ENCODE peak calls at places on chromosomes 7 and 10, in five cellular contexts. E is heart right ventricle, F is kidney tubule cell, Z is EH, S is A549. V is an unnamed sample.

GRCh38 chr10:100654835-100655759 is 90.3 kb upstream of the PAX2 start:
- DNase-seq in Z (no peak), E (no peak), S (no peak), F (no peak), V (no peak)

GRCh38 chr7:120273476-120273975 is 551 bp downstream of the KCND2 start:
- DNase-seq in S (no peak), F (peak; percentile 49), E (no peak), Z (no peak), V (no peak)

GRCh38 chr7:50558380-50559051 is 6.7 kb downstream of the DDC start:
- DNase-seq in Z (no peak), S (no peak), E (no peak), F (peak; percentile 79), V (no peak)

GRCh38 chr10:23202736-23203135 is 10.6 kb downstream of the PTF1A start:
- DNase-seq in S (no peak), Z (no peak), F (no peak), E (no peak), V (no peak)

GRCh38 chr7:140447841-140448240 is 31.5 kb downstream of the MKRN1 start:
- DNase-seq in Z (no peak), F (no peak), E (no peak), S (no peak), V (no peak)

GRCh38 chr10:91077549-91078017 is 142.9 kb upstream of the PCGF5 start:
- DNase-seq in E (peak; percentile 80), F (peak; percentile 57), S (no peak), Z (peak; percentile 60), V (peak; percentile 86)

GRCh38 chr7:104267701-104268368 is 60.0 kb upstream of the ORC5 start:
- DNase-seq in F (peak; percentile 25), E (no peak), S (peak; percentile 12), Z (peak; percentile 31), V (no peak)

GRCh38 chr7:98034044-98035035 is 44.3 kb upstream of the OCM2 start:
- DNase-seq in E (no peak), F (no peak), Z (no peak), S (no peak), V (no peak)

GRCh38 chr7:149496642-149497391 is 792 bp downstream of the ZNF746 start:
- DNase-seq in F (peak; percentile 49), S (no peak), Z (peak; percentile 53), E (peak; percentile 68), V (peak; percentile 72)

GRCh38 chr7:158072889-158073730 is 514.5 kb downstream of the PTPRN2 start:
- DNase-seq in E (no peak), F (no peak), S (no peak), Z (no peak), V (no peak)

GRCh38 chr7:17516768-17517167 is 218.3 kb downstream of the AHR start:
- DNase-seq in E (no peak), F (no peak), S (no peak), Z (peak; percentile 93), V (no peak)

GRCh38 chr7:141949068-141949467 is 2.3 kb upstream of the CLEC5A start:
- DNase-seq in F (no peak), S (no peak), E (no peak), Z (no peak), V (no peak)

GRCh38 chr7:12030116-12030515 is 181.0 kb upstream of the TMEM106B start:
- DNase-seq in Z (peak; percentile 19), E (no peak), F (peak; percentile 33), S (no peak), V (no peak)

GRCh38 chr7:94366827-94367226 is 27.9 kb upstream of the COL1A2 start:
- DNase-seq in E (no peak), Z (peak; percentile 30), S (no peak), F (no peak), V (no peak)

GRCh38 chr7:142927085-142927745 is 6.3 kb downstream of the TRPV5 start:
- DNase-seq in S (no peak), E (no peak), F (no peak), Z (no peak), V (no peak)

GRCh38 chr10:113704637-113705343 is 25.1 kb downstream of the CASP7 start:
- DNase-seq in F (peak; percentile 34), E (no peak), Z (peak; percentile 65), S (peak; percentile 20), V (no peak)

GRCh38 chr7:11817111-11817710 is 14.8 kb downstream of the THSD7A start:
- DNase-seq in S (no peak), F (no peak), Z (no peak), E (no peak), V (no peak)

GRCh38 chr7:82740246-82740848 is 296.8 kb upstream of the CACNA2D1 start:
- DNase-seq in E (no peak), F (peak; percentile 57), S (peak; percentile 18), Z (peak; percentile 64), V (no peak)

GRCh38 chr10:18216482-18216881 is 76.3 kb downstream of the CACNB2 start:
- DNase-seq in F (peak; percentile 20), Z (peak; percentile 24), E (no peak), S (no peak), V (no peak)

GRCh38 chr7:2309889-2310331 is 4.3 kb downstream of the SNX8 start:
- DNase-seq in Z (peak; percentile 96), E (no peak), S (peak; percentile 78), F (peak; percentile 78), V (no peak)

GRCh38 chr7:30986738-30987137 is 23.0 kb downstream of the GHRHR start:
- DNase-seq in E (no peak), F (no peak), Z (no peak), S (no peak), V (no peak)

GRCh38 chr10:119667562-119668328 is 16.6 kb downstream of the BAG3 start:
- DNase-seq in S (peak; percentile 92), F (peak; percentile 97), Z (peak; percentile 99), E (peak; percentile 72), V (peak; percentile 72)

GRCh38 chr7:134892002-134892693 is 94.2 kb upstream of the AGBL3 start:
- DNase-seq in E (no peak), F (no peak), S (no peak), Z (no peak), V (no peak)

GRCh38 chr10:131546086-131546810 is 234.7 kb upstream of the TCERG1L start:
- DNase-seq in Z (no peak), F (peak; percentile 63), E (no peak), S (no peak), V (no peak)

GRCh38 chr7:108455833-108456677 is at the start of gene NRCAM:
- DNase-seq in F (peak; percentile 70), S (peak; percentile 92), Z (peak; percentile 13), E (peak; percentile 11), V (no peak)

GRCh38 chr7:65938336-65938895 is 43.6 kb downstream of the GUSB start:
- DNase-seq in Z (peak; percentile 11), F (no peak), S (no peak), E (no peak), V (no peak)

GRCh38 chr10:15705298-15705697 is 14.4 kb downstream of the ITGA8 start:
- DNase-seq in E (no peak), Z (no peak), S (no peak), F (no peak), V (no peak)

GRCh38 chr10:100374137-100374655 is 27.2 kb downstream of the SCD start:
- DNase-seq in Z (no peak), F (no peak), S (peak; percentile 79), E (no peak), V (no peak)

GRCh38 chr10:132163826-132164515 is 22.8 kb upstream of the DPYSL4 start:
- DNase-seq in Z (no peak), S (no peak), E (no peak), F (no peak), V (no peak)

GRCh38 chr10:80589726-80590373 is 52.1 kb downstream of the SH2D4B start:
- DNase-seq in F (no peak), S (no peak), Z (no peak), E (no peak), V (no peak)

GRCh38 chr7:47038621-47039020 is 543.3 kb downstream of the TNS3 start:
- DNase-seq in Z (no peak), S (no peak), E (no peak), F (no peak), V (peak; percentile 46)

GRCh38 chr7:75914169-75914654 is 743 bp upstream of the POR start:
- DNase-seq in S (no peak), F (no peak), Z (no peak), E (no peak), V (peak; percentile 48)

GRCh38 chr7:4862156-4862555 is 326 bp upstream of the PAPOLB start:
- DNase-seq in S (no peak), E (no peak), F (no peak), Z (no peak), V (no peak)